ENCODE peak calls at places on chromosome 15, in ten cellular contexts. M is GM06990; Z is CD4-positive, alpha-beta T cell; X is neural progenitor cell; S is H9; Q is GM12878; I is colonic mucosa; N is spleen; W is HepG2; T is MCF 10A. D is an unnamed sample.

GRCh38 chr15:69132935-69133861 is 27.2 kb upstream of the GLCE start:
- DNase-seq in M (no peak), Z (no peak), X (no peak), S (no peak), Q (no peak), I (no peak), N (no peak), W (peak; percentile 10), T (peak; percentile 84), D (no peak)

GRCh38 chr15:78838480-78838879 is 27.2 kb upstream of the ADAMTS7 start:
- DNase-seq in M (no peak), Z (no peak), X (no peak), S (no peak), Q (no peak), I (no peak), N (no peak), W (no peak), T (no peak), D (no peak)

GRCh38 chr15:67792250-67792942 is 32.9 kb upstream of the SKOR1 start:
- DNase-seq in M (no peak), Z (no peak), X (no peak), S (no peak), Q (no peak), I (no peak), N (no peak), W (no peak), T (no peak), D (no peak)

GRCh38 chr15:29651476-29652072 is 170.7 kb downstream of the TJP1 start:
- DNase-seq in M (no peak), Z (no peak), X (peak; percentile 25), S (peak; percentile 54), Q (no peak), I (no peak), N (no peak), W (no peak), T (no peak), D (no peak)

GRCh38 chr15:41558400-41559238 is at the start of gene TYRO3:
- DNase-seq in M (peak; percentile 41), Z (peak; percentile 66), X (peak; percentile 86), S (peak; percentile 54), Q (no peak), I (peak; percentile 64), N (peak; percentile 88), W (no peak), T (peak; percentile 39), D (no peak)

GRCh38 chr15:71746719-71747118 is 63.6 kb upstream of the NR2E3 start:
- DNase-seq in M (no peak), Z (no peak), X (no peak), S (no peak), Q (no peak), I (peak; percentile 29), N (no peak), W (peak; percentile 24), T (no peak), D (no peak)

GRCh38 chr15:72198410-72199270 is 1.1 kb upstream of the GRAMD2A start:
- DNase-seq in M (no peak), Z (no peak), X (no peak), S (no peak), Q (no peak), I (no peak), N (no peak), W (no peak), T (no peak), D (no peak)

GRCh38 chr15:57122080-57122845 is 203.8 kb downstream of the TCF12 start:
- DNase-seq in M (no peak), Z (no peak), X (no peak), S (no peak), Q (no peak), I (no peak), N (no peak), W (no peak), T (no peak), D (no peak)

GRCh38 chr15:31004220-31004733 is 12.8 kb upstream of the MTMR10 start:
- DNase-seq in M (peak; percentile 78), Z (no peak), X (peak; percentile 55), S (peak; percentile 56), Q (peak; percentile 99), I (no peak), N (no peak), W (no peak), T (no peak), D (no peak)

GRCh38 chr15:38030609-38031008 is 96.2 kb downstream of the TMCO5A start:
- DNase-seq in M (no peak), Z (no peak), X (no peak), S (no peak), Q (no peak), I (no peak), N (no peak), W (no peak), T (no peak), D (no peak)

GRCh38 chr15:38029741-38030140 is 95.3 kb downstream of the TMCO5A start:
- DNase-seq in M (no peak), Z (no peak), X (no peak), S (no peak), Q (no peak), I (no peak), N (no peak), W (no peak), T (peak; percentile 18), D (no peak)

GRCh38 chr15:38024293-38025091 is 90.1 kb downstream of the TMCO5A start:
- DNase-seq in M (no peak), Z (no peak), X (no peak), S (no peak), Q (no peak), I (no peak), N (no peak), W (no peak), T (no peak), D (no peak)

DNA sequence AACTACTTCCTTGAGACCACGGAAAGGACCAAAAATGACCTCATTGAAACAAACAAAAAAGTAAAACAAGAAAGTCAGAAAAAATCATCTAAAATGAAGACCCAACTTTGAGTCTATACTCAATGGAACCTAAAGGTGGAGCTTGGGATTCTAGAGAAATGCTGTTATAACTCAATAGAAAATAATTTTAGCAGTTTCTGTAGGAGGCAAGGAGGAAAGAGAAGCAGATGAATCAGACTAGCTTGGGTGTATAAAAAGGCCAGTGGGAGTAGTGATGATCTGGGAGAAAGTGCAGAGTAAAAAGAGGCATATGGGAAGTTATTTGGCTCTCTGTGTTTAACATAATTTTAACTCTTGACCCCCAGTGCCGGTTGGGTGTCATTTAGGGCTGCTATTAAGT is 94.4 kb downstream of the TMCO5A start:
- DNase-seq in M (no peak), Z (no peak), X (no peak), S (no peak), Q (no peak), I (no peak), N (no peak), W (no peak), T (no peak), D (no peak)
- TF ChIP-seq CTCF in M (no peak), Z (no peak), X (no peak), S (no peak), Q (no peak), I (no peak), N (no peak), W (no peak), T (no peak), D (no peak)

GRCh38 chr15:87604857-87605446 is 651.6 kb downstream of the NTRK3 start:
- DNase-seq in M (no peak), Z (no peak), X (peak; percentile 65), S (peak; percentile 53), Q (no peak), I (no peak), N (no peak), W (no peak), T (peak; percentile 19), D (no peak)
- TF ChIP-seq CTCF in M (no peak), Z (no peak), X (peak; percentile 78), S (peak; percentile 85), Q (no peak), I (no peak), N (no peak), W (peak; percentile 22), T (peak; percentile 60), D (peak; percentile 55)

DNA sequence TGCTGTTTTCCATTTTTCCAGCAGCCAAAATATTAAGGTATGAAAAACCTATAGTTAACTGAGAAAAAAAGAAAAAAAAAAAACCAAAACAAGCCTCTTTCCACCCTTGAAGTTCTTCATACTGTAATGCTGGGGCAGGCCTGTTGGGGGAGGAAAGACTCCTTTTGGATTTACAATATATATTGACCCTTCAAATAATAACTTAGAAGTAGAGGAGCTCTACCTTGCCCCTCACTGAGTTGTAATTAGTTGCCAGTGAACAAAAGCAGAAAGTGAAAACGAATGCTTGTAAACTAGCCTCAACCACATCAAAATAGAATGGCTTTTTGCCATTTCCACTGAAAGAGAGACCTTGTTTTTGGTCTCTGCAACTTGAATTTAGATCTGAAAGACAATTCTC is 326.6 kb downstream of the NR2F2 start:
- DNase-seq in M (no peak), Z (no peak), X (no peak), S (no peak), Q (no peak), I (no peak), N (no peak), W (no peak), T (no peak), D (no peak)
- TF ChIP-seq CTCF in M (no peak), Z (no peak), X (peak; percentile 22), S (peak; percentile 49), Q (no peak), I (no peak), N (no peak), W (no peak), T (peak; percentile 7), D (no peak)

GRCh38 chr15:89034305-89034704 is 54.0 kb upstream of the ABHD2 start:
- DNase-seq in M (no peak), Z (no peak), X (no peak), S (no peak), Q (no peak), I (no peak), N (no peak), W (peak; percentile 12), T (peak; percentile 33), D (no peak)
- TF ChIP-seq CTCF in M (peak; percentile 38), Z (no peak), X (no peak), S (peak; percentile 46), Q (no peak), I (no peak), N (no peak), W (peak; percentile 50), T (no peak), D (peak; percentile 30)

GRCh38 chr15:75761446-75762356 is 49.1 kb upstream of the CSPG4 start:
- DNase-seq in M (no peak), Z (no peak), X (no peak), S (no peak), Q (no peak), I (no peak), N (peak; percentile 66), W (no peak), T (no peak), D (no peak)

GRCh38 chr15:75763137-75763611 is 50.5 kb upstream of the CSPG4 start:
- DNase-seq in M (no peak), Z (no peak), X (no peak), S (no peak), Q (no peak), I (no peak), N (peak; percentile 55), W (no peak), T (no peak), D (no peak)

GRCh38 chr15:75760689-75761435 is 48.2 kb upstream of the CSPG4 start:
- DNase-seq in M (no peak), Z (no peak), X (no peak), S (no peak), Q (no peak), I (no peak), N (peak; percentile 53), W (no peak), T (no peak), D (no peak)

GRCh38 chr15:75753145-75753544 is 40.5 kb upstream of the CSPG4 start:
- DNase-seq in M (no peak), Z (no peak), X (no peak), S (no peak), Q (no peak), I (no peak), N (no peak), W (no peak), T (no peak), D (no peak)

GRCh38 chr15:75758071-75758872 is 45.6 kb upstream of the CSPG4 start:
- DNase-seq in M (peak; percentile 84), Z (peak; percentile 50), X (peak; percentile 95), S (peak; percentile 95), Q (peak; percentile 38), I (peak; percentile 94), N (peak; percentile 93), W (peak; percentile 77), T (peak; percentile 88), D (peak; percentile 65)
- TF ChIP-seq CTCF in M (peak; percentile 65), Z (no peak), X (peak; percentile 35), S (peak; percentile 43), Q (no peak), I (no peak), N (no peak), W (peak; percentile 51), T (no peak), D (peak; percentile 46)